ENCODE peak calls at places on chromosomes 3 and 15, in ten cellular contexts. One of them, this sample, is unnamed.

GRCh38 chr3:152834354-152835310 is at the start of gene P2RY1:
- DNase-seq in Panc1: no peak
- DNase-seq in PC-9: peak
- DNase-seq in upper lobe of right lung: peak
- DNase-seq in lung: peak
- DNase-seq in HepG2: no peak
- DNase-seq in NB4: peak
- DNase-seq in psoas muscle: peak
- DNase-seq in lower lobe of right lung: peak
- DNase-seq in OCI-LY7: peak
- DNase-seq in this sample: peak

GRCh38 chr3:35946121-35946856 is 307.0 kb downstream of the ARPP21 start:
- DNase-seq in Panc1: no peak
- DNase-seq in PC-9: no peak
- DNase-seq in upper lobe of right lung: no peak
- DNase-seq in lung: no peak
- DNase-seq in HepG2: peak
- DNase-seq in NB4: peak
- DNase-seq in psoas muscle: no peak
- DNase-seq in lower lobe of right lung: no peak
- DNase-seq in OCI-LY7: peak
- DNase-seq in this sample: no peak

GRCh38 chr15:59247364-59247763 is 40.7 kb downstream of the LDHAL6B start:
- DNase-seq in Panc1: peak
- DNase-seq in PC-9: peak
- DNase-seq in upper lobe of right lung: no peak
- DNase-seq in lung: peak
- DNase-seq in HepG2: peak
- DNase-seq in NB4: peak
- DNase-seq in psoas muscle: peak
- DNase-seq in lower lobe of right lung: peak
- DNase-seq in OCI-LY7: peak
- DNase-seq in this sample: peak

GRCh38 chr3:17573396-17573795 is 169.0 kb downstream of the TBC1D5 start:
- DNase-seq in Panc1: no peak
- DNase-seq in PC-9: no peak
- DNase-seq in upper lobe of right lung: no peak
- DNase-seq in lung: no peak
- DNase-seq in HepG2: no peak
- DNase-seq in NB4: no peak
- DNase-seq in psoas muscle: no peak
- DNase-seq in lower lobe of right lung: no peak
- DNase-seq in OCI-LY7: no peak
- DNase-seq in this sample: peak

GRCh38 chr15:74252291-74253080 is 16.4 kb downstream of the CCDC33 start:
- DNase-seq in Panc1: no peak
- DNase-seq in PC-9: no peak
- DNase-seq in upper lobe of right lung: no peak
- DNase-seq in lung: no peak
- DNase-seq in HepG2: no peak
- DNase-seq in NB4: no peak
- DNase-seq in psoas muscle: no peak
- DNase-seq in lower lobe of right lung: no peak
- DNase-seq in OCI-LY7: no peak
- DNase-seq in this sample: no peak

GRCh38 chr3:53754325-53754724 is 91.9 kb downstream of the CHDH start:
- DNase-seq in Panc1: no peak
- DNase-seq in PC-9: no peak
- DNase-seq in upper lobe of right lung: no peak
- DNase-seq in lung: no peak
- DNase-seq in HepG2: no peak
- DNase-seq in NB4: no peak
- DNase-seq in psoas muscle: no peak
- DNase-seq in lower lobe of right lung: no peak
- DNase-seq in OCI-LY7: no peak
- DNase-seq in this sample: no peak

GRCh38 chr3:158731938-158732855 is at the start of gene RARRES1:
- DNase-seq in Panc1: no peak
- DNase-seq in PC-9: peak
- DNase-seq in upper lobe of right lung: peak
- DNase-seq in lung: peak
- DNase-seq in HepG2: no peak
- DNase-seq in NB4: no peak
- DNase-seq in psoas muscle: peak
- DNase-seq in lower lobe of right lung: peak
- DNase-seq in OCI-LY7: no peak
- DNase-seq in this sample: peak

GRCh38 chr3:141530133-141530768 is 43.4 kb downstream of the RASA2 start:
- DNase-seq in Panc1: no peak
- DNase-seq in PC-9: peak
- DNase-seq in upper lobe of right lung: no peak
- DNase-seq in lung: no peak
- DNase-seq in HepG2: no peak
- DNase-seq in NB4: peak
- DNase-seq in psoas muscle: no peak
- DNase-seq in lower lobe of right lung: no peak
- DNase-seq in OCI-LY7: no peak
- DNase-seq in this sample: no peak

GRCh38 chr3:20352547-20353164 is 166.7 kb upstream of the SGO1 start:
- DNase-seq in Panc1: no peak
- DNase-seq in PC-9: no peak
- DNase-seq in upper lobe of right lung: no peak
- DNase-seq in lung: no peak
- DNase-seq in HepG2: no peak
- DNase-seq in NB4: peak
- DNase-seq in psoas muscle: no peak
- DNase-seq in lower lobe of right lung: no peak
- DNase-seq in OCI-LY7: no peak
- DNase-seq in this sample: no peak

DNA sequence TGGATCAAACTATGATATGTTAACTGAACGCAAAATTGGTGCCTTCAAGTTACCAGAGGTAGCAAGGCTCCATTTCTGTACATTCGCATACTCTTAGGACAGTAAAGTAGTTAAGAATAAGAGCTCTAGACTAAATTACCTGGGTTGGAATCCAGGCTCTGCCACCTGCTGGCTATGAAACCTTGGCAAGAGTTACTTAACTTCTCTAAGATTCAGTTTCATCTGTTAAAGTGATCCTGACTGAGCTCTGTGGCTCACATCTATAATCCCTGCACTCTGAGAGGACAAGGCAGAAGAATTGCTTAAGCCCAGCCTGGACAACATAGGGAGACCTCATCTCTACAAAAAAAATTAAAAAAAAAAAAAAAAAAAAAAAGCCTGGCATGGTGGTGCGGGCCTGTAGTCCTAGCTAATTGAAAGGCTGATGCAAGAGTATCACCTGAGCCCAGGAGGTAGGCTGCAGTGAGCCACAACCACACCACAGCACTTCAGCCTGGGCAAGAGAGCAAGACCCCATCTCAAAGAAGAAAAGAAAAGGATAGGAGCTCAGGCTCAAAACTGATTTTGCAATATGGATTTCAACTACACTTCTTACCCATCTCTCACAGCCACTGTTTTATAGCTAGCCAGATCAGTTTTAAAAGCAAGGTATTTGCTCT is 21.3 kb downstream of the GSK3B start:
- DNase-seq in Panc1: no peak
- DNase-seq in PC-9: no peak
- DNase-seq in upper lobe of right lung: no peak
- DNase-seq in lung: no peak
- DNase-seq in HepG2: no peak
- DNase-seq in NB4: no peak
- DNase-seq in psoas muscle: no peak
- DNase-seq in lower lobe of right lung: no peak
- DNase-seq in OCI-LY7: no peak
- DNase-seq in this sample: no peak
- TF ChIP-seq CTCF in Panc1: no peak
- TF ChIP-seq CTCF in PC-9: no peak
- TF ChIP-seq CTCF in upper lobe of right lung: no peak
- TF ChIP-seq CTCF in lung: no peak
- TF ChIP-seq CTCF in HepG2: peak
- TF ChIP-seq CTCF in NB4: no peak
- TF ChIP-seq CTCF in psoas muscle: peak
- TF ChIP-seq CTCF in lower lobe of right lung: no peak
- TF ChIP-seq CTCF in OCI-LY7: peak
- TF ChIP-seq CTCF in this sample: peak

GRCh38 chr3:160400048-160400630 is 689 bp downstream of the SMC4 start:
- DNase-seq in Panc1: no peak
- DNase-seq in PC-9: no peak
- DNase-seq in upper lobe of right lung: peak
- DNase-seq in lung: peak
- DNase-seq in HepG2: peak
- DNase-seq in NB4: peak
- DNase-seq in psoas muscle: peak
- DNase-seq in lower lobe of right lung: peak
- DNase-seq in OCI-LY7: peak
- DNase-seq in this sample: no peak

GRCh38 chr3:160399347-160400047 is at the start of gene SMC4:
- DNase-seq in Panc1: peak
- DNase-seq in PC-9: peak
- DNase-seq in upper lobe of right lung: peak
- DNase-seq in lung: peak
- DNase-seq in HepG2: peak
- DNase-seq in NB4: peak
- DNase-seq in psoas muscle: peak
- DNase-seq in lower lobe of right lung: peak
- DNase-seq in OCI-LY7: peak
- DNase-seq in this sample: peak

GRCh38 chr3:160400631-160401150 is 1.2 kb downstream of the SMC4 start:
- DNase-seq in Panc1: no peak
- DNase-seq in PC-9: no peak
- DNase-seq in upper lobe of right lung: peak
- DNase-seq in lung: peak
- DNase-seq in HepG2: no peak
- DNase-seq in NB4: peak
- DNase-seq in psoas muscle: peak
- DNase-seq in lower lobe of right lung: peak
- DNase-seq in OCI-LY7: peak
- DNase-seq in this sample: peak

GRCh38 chr3:160401301-160402095 is 2.0 kb downstream of the SMC4 start:
- DNase-seq in Panc1: no peak
- DNase-seq in PC-9: peak
- DNase-seq in upper lobe of right lung: no peak
- DNase-seq in lung: no peak
- DNase-seq in HepG2: peak
- DNase-seq in NB4: peak
- DNase-seq in psoas muscle: no peak
- DNase-seq in lower lobe of right lung: no peak
- DNase-seq in OCI-LY7: peak
- DNase-seq in this sample: no peak

DNA sequence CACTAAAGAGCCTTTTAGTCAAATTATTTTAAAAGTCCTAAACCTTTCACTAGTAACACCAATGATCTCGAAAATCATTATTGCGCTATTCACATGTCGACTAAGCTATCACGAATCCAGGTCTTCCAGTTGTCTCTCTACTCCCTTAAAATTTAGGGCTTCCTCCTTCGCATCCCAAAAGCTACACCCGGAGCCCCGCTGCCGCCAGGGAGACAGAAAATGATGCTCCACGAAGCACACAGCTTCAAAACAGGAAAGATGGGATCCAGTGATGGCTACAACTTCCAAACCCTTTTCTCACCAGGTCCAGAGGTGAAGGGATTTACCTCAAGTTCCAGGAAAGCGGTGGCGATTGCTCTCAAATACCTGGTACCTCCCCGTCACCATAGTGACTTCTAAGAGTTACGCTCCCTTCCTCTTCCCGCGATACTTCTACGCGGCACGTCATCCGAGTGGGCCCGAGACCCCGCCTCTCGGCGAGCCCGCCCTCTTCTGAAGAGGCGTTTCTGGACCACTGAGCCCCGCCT is at the start of gene IFT80:
- DNase-seq in Panc1: peak
- DNase-seq in PC-9: peak
- DNase-seq in upper lobe of right lung: peak
- DNase-seq in lung: peak
- DNase-seq in HepG2: peak
- DNase-seq in NB4: peak
- DNase-seq in psoas muscle: peak
- DNase-seq in lower lobe of right lung: peak
- DNase-seq in OCI-LY7: peak
- DNase-seq in this sample: peak
- TF ChIP-seq CTCF in Panc1: no peak
- TF ChIP-seq CTCF in PC-9: no peak
- TF ChIP-seq CTCF in upper lobe of right lung: no peak
- TF ChIP-seq CTCF in lung: no peak
- TF ChIP-seq CTCF in HepG2: no peak
- TF ChIP-seq CTCF in NB4: no peak
- TF ChIP-seq CTCF in psoas muscle: peak
- TF ChIP-seq CTCF in lower lobe of right lung: no peak
- TF ChIP-seq CTCF in OCI-LY7: no peak
- TF ChIP-seq CTCF in this sample: no peak

GRCh38 chr15:65183847-65184159 is 1.3 kb downstream of the CLPX start:
- DNase-seq in Panc1: no peak
- DNase-seq in PC-9: no peak
- DNase-seq in upper lobe of right lung: no peak
- DNase-seq in lung: no peak
- DNase-seq in HepG2: no peak
- DNase-seq in NB4: no peak
- DNase-seq in psoas muscle: no peak
- DNase-seq in lower lobe of right lung: no peak
- DNase-seq in OCI-LY7: no peak
- DNase-seq in this sample: no peak
- TF ChIP-seq CTCF in Panc1: no peak
- TF ChIP-seq CTCF in PC-9: no peak
- TF ChIP-seq CTCF in upper lobe of right lung: no peak
- TF ChIP-seq CTCF in lung: no peak
- TF ChIP-seq CTCF in HepG2: no peak
- TF ChIP-seq CTCF in NB4: no peak
- TF ChIP-seq CTCF in psoas muscle: no peak
- TF ChIP-seq CTCF in lower lobe of right lung: no peak
- TF ChIP-seq CTCF in OCI-LY7: peak
- TF ChIP-seq CTCF in this sample: no peak

DNA sequence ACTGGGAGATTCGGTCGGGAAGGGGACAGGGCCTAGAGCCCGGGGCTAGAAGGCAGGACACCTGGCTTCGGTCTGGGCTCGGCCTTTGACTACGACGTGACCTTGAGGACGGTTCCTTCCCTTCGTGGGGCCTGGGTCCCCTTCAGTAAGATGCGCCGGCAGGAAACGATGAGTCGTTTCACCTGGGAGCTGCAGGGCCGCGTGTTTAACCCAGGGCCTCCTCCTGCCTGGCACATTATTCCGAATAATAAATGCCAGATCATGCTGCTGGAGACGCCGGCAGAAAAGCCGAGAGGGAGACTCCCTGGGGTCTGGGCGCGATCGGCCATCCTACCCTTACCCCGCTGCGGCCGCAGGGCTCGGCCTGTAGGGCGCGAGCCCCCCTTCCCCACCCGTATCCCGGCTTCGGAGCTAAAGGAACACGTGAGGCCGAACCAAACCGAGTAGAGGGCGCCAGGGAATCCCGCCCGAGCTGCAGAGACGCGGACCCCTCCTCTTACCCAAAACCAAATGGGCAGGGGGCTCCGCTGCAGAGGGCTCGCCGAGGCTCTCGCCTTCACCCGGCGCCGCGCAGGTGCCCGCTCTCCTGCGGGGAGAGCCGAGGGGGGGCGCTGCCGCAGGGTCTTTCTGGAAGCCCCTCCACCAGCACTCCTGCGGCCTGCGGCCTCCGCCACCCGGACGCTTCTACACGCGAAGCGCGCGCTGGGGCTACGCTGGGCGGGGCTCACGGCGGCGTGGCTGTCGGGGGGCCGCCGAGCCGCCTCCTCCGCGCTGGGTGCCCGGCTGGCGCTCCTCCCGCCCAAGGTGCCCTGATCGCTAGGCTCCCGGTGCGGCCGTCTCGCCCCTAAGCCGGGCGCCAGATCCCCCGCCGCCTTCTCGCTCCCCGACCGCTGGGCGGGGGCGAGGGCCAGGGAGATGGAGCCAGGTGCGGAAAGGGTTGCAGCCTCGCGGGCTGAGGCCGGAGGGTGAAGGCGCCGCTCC is at the start of gene BDH1:
- DNase-seq in Panc1: no peak
- DNase-seq in PC-9: peak
- DNase-seq in upper lobe of right lung: peak
- DNase-seq in lung: peak
- DNase-seq in HepG2: no peak
- DNase-seq in NB4: peak
- DNase-seq in psoas muscle: peak
- DNase-seq in lower lobe of right lung: peak
- DNase-seq in OCI-LY7: peak
- DNase-seq in this sample: peak
- TF ChIP-seq CTCF in Panc1: peak
- TF ChIP-seq CTCF in PC-9: no peak
- TF ChIP-seq CTCF in upper lobe of right lung: no peak
- TF ChIP-seq CTCF in lung: no peak
- TF ChIP-seq CTCF in HepG2: no peak
- TF ChIP-seq CTCF in NB4: peak
- TF ChIP-seq CTCF in psoas muscle: no peak
- TF ChIP-seq CTCF in lower lobe of right lung: no peak
- TF ChIP-seq CTCF in OCI-LY7: peak
- TF ChIP-seq CTCF in this sample: no peak

This sample was measured in GM06990.